ENCODE peak calls at places on chromosomes 16 and 17, in seven cellular contexts. M is ACHN; W is activated CD4-positive, alpha-beta T cell treated with anti-CD3 and anti-CD28 coated beads, Interleukin-2, amount 50 U/mL, for 1 hour; L is stomach; H is GM04503; Y is naive thymus-derived CD8-positive, alpha-beta T cell; J is activated T-cell treated with anti-CD3 and anti-CD28 coated beads for 1 hour. T is an unnamed sample.

GRCh38 chr16:20347666-20348364 is 4.7 kb downstream of the UMOD start:
- DNase-seq in H (no peak), M (no peak), L (no peak), J (no peak), Y (no peak), W (no peak), T (no peak)

GRCh38 chr17:1830288-1830687 is 483 bp downstream of the RPA1 start:
- DNase-seq in J (no peak), W (peak; percentile 7), H (no peak), Y (peak; percentile 27), L (no peak), M (peak; percentile 27), T (no peak)

GRCh38 chr16:10749680-10750035 is 6.0 kb downstream of the NUBP1 start:
- DNase-seq in M (peak; percentile 25), W (no peak), Y (no peak), J (no peak), H (no peak), L (no peak), T (no peak)

GRCh38 chr17:15038656-15039055 is 226.5 kb downstream of the PMP22 start:
- DNase-seq in L (no peak), M (no peak), H (peak; percentile 31), J (no peak), Y (no peak), W (no peak), T (peak; percentile 26)

GRCh38 chr16:82657786-82658185 is 31.0 kb downstream of the CDH13 start:
- DNase-seq in L (no peak), Y (no peak), J (no peak), W (no peak), M (no peak), H (no peak), T (no peak)

GRCh38 chr16:84789431-84789830 is 30.4 kb upstream of the CRISPLD2 start:
- DNase-seq in W (no peak), M (no peak), J (no peak), H (no peak), L (no peak), Y (no peak), T (no peak)

GRCh38 chr16:67555795-67556212 is 6.5 kb upstream of the CTCF start:
- DNase-seq in H (peak; percentile 30), Y (no peak), J (no peak), W (no peak), M (peak; percentile 33), L (no peak), T (no peak)

GRCh38 chr17:57999496-58000017 is 7.5 kb downstream of the SRSF1 start:
- DNase-seq in M (peak; percentile 82), Y (no peak), J (no peak), W (no peak), L (no peak), H (peak; percentile 31), T (no peak)

GRCh38 chr17:79933863-79934652 is 94.8 kb upstream of the CBX4 start:
- DNase-seq in M (peak; percentile 18), J (no peak), L (peak; percentile 71), Y (no peak), H (no peak), W (no peak), T (no peak)

GRCh38 chr17:42288985-42289862 is 926 bp downstream of the STAT5A start:
- DNase-seq in H (no peak), J (peak; percentile 34), M (no peak), Y (peak; percentile 48), W (peak; percentile 39), L (peak; percentile 55), T (no peak)

GRCh38 chr16:50273888-50274770 is 7.8 kb downstream of the ADCY7 start:
- DNase-seq in H (no peak), M (no peak), W (peak; percentile 51), L (no peak), Y (peak; percentile 46), J (peak; percentile 48), T (no peak)

GRCh38 chr16:82414476-82414875 is 212.3 kb upstream of the CDH13 start:
- DNase-seq in J (no peak), H (no peak), Y (no peak), M (no peak), L (no peak), W (no peak), T (no peak)

GRCh38 chr16:81994485-81994884 is 16.8 kb downstream of the SDR42E1 start:
- DNase-seq in L (no peak), Y (no peak), M (peak; percentile 9), J (no peak), W (no peak), H (no peak), T (no peak)

GRCh38 chr17:64984776-64985521 is 65.7 kb upstream of the LRRC37A3 start:
- DNase-seq in L (no peak), Y (peak; percentile 49), J (peak; percentile 22), W (peak; percentile 50), M (no peak), H (no peak), T (no peak)

GRCh38 chr16:46688101-46688656 is 799 bp downstream of the VPS35 start:
- DNase-seq in J (no peak), L (peak; percentile 64), H (no peak), W (no peak), Y (no peak), M (no peak), T (no peak)